ENCODE peak calls at places on chromosomes 1 and 21, in four cellular contexts. T is NCI-H1105, C is neural progenitor cell, B is astrocyte of the cerebellum. L is an unnamed sample.

GRCh38 chr1:219067350-219067712 is 106.3 kb upstream of the LYPLAL1 start:
- DNase-seq in T (no peak), C (no peak), B (no peak), L (no peak)

GRCh38 chr1:74193908-74194307 is 4.1 kb downstream of the LRRIQ3 start:
- DNase-seq in T (no peak), C (no peak), B (peak), L (peak)

GRCh38 chr1:228082975-228083870 is 715 bp downstream of the ARF1 start:
- DNase-seq in T (no peak), C (peak), B (no peak), L (no peak)

GRCh38 chr1:158329807-158330206 is 1.5 kb downstream of the CD1B start:
- DNase-seq in T (peak), C (peak), B (no peak), L (no peak)

GRCh38 chr1:34361121-34361520 is 184.4 kb downstream of the C1orf94 start:
- DNase-seq in T (no peak), C (no peak), B (no peak), L (no peak)

GRCh38 chr1:32868085-32868484 is 2.6 kb downstream of the FNDC5 start:
- DNase-seq in T (no peak), C (no peak), B (no peak), L (no peak)

GRCh38 chr1:98749152-98749756 is 87.7 kb downstream of the SNX7 start:
- DNase-seq in T (peak), C (no peak), B (peak), L (peak)

GRCh38 chr1:42752284-42752683 is 12.2 kb upstream of the CLDN19 start:
- DNase-seq in T (no peak), C (no peak), B (no peak), L (no peak)

GRCh38 chr1:55275976-55276375 is 60.8 kb upstream of the USP24 start:
- DNase-seq in T (no peak), C (no peak), B (no peak), L (peak)

GRCh38 chr1:116785006-116785405 is 30.8 kb downstream of the CD2 start:
- DNase-seq in T (no peak), C (no peak), B (no peak), L (no peak)

GRCh38 chr1:187839873-187840272 is 1011.1 kb downstream of the PLA2G4A start:
- DNase-seq in T (no peak), C (no peak), B (no peak), L (no peak)

GRCh38 chr21:26715878-26716506 is 129.2 kb downstream of the ADAMTS1 start:
- DNase-seq in T (no peak), C (peak), B (peak), L (peak)

GRCh38 chr1:19688041-19688842 is 23.6 kb downstream of the HTR6 start:
- DNase-seq in T (no peak), C (no peak), B (no peak), L (no peak)

GRCh38 chr1:218345673-218346390 is 696 bp downstream of the TGFB2 start:
- DNase-seq in T (peak), C (peak), B (peak), L (peak)

GRCh38 chr1:103901072-103901471 is 151.4 kb downstream of the AMY1C start:
- DNase-seq in T (no peak), C (no peak), B (no peak), L (no peak)

GRCh38 chr1:179083533-179083932 is 1.7 kb downstream of the TOR3A start:
- DNase-seq in T (no peak), C (no peak), B (no peak), L (no peak)

GRCh38 chr1:8926707-8927694 is 18.7 kb upstream of the CA6 start:
- DNase-seq in T (no peak), C (no peak), B (no peak), L (no peak)

GRCh38 chr1:183517401-183517800 is 45.1 kb downstream of the SMG7 start:
- DNase-seq in T (no peak), C (no peak), B (no peak), L (no peak)

GRCh38 chr1:175941164-175941563 is 197.8 kb upstream of the TNR start:
- DNase-seq in T (no peak), C (no peak), B (no peak), L (no peak)

GRCh38 chr1:209500993-209501392 is 82.5 kb upstream of the CAMK1G start:
- DNase-seq in T (no peak), C (no peak), B (no peak), L (no peak)

GRCh38 chr21:46051821-46052675 is 45.9 kb upstream of the COL6A2 start:
- DNase-seq in T (no peak), C (no peak), B (no peak), L (no peak)

GRCh38 chr1:228289996-228290881 is 82.4 kb downstream of the OBSCN start:
- DNase-seq in T (no peak), C (no peak), B (no peak), L (no peak)

GRCh38 chr1:203682401-203683383 is 56.1 kb downstream of the ATP2B4 start:
- DNase-seq in T (no peak), C (no peak), B (no peak), L (no peak)

L was measured in fibroblast of mammary gland.